ENCODE peak calls at places on chromosome 4, in seven cellular contexts. One of them, this sample, is unnamed.
A peak's percentile ranks its signal among the peaks of the same experiment; 100 is the strongest.

GRCh38 chr4:98746530-98746929 is 88.1 kb upstream of the TSPAN5 start:
- DNase-seq in activated naive CD4-positive, alpha-beta T cell treated with anti-CD3 and anti-CD28 coated beads for 36 hours: peak; percentile 12
- DNase-seq in kidney tubule cell: peak; percentile 27
- DNase-seq in hepatocyte: no peak
- DNase-seq in EH: peak; percentile 28
- DNase-seq in thyroid gland: no peak
- DNase-seq in iPS-NIHi11: no peak
- DNase-seq in this sample: no peak

GRCh38 chr4:99868126-99868596 is 26.1 kb downstream of the LAMTOR3 start:
- DNase-seq in activated naive CD4-positive, alpha-beta T cell treated with anti-CD3 and anti-CD28 coated beads for 36 hours: no peak
- DNase-seq in iPS-NIHi11: peak; percentile 13
- DNase-seq in kidney tubule cell: peak; percentile 77
- DNase-seq in EH: peak; percentile 71
- DNase-seq in thyroid gland: no peak
- DNase-seq in hepatocyte: peak; percentile 14
- DNase-seq in this sample: no peak

GRCh38 chr4:36209941-36210663 is 34.2 kb downstream of the ARAP2 start:
- DNase-seq in kidney tubule cell: no peak
- DNase-seq in thyroid gland: no peak
- DNase-seq in EH: no peak
- DNase-seq in activated naive CD4-positive, alpha-beta T cell treated with anti-CD3 and anti-CD28 coated beads for 36 hours: no peak
- DNase-seq in iPS-NIHi11: no peak
- DNase-seq in hepatocyte: no peak
- DNase-seq in this sample: no peak

GRCh38 chr4:149264093-149264733 is 551.4 kb downstream of the IQCM start:
- DNase-seq in EH: peak; percentile 67
- DNase-seq in activated naive CD4-positive, alpha-beta T cell treated with anti-CD3 and anti-CD28 coated beads for 36 hours: peak; percentile 30
- DNase-seq in kidney tubule cell: peak; percentile 67
- DNase-seq in hepatocyte: peak; percentile 55
- DNase-seq in iPS-NIHi11: peak; percentile 66
- DNase-seq in thyroid gland: peak; percentile 17
- DNase-seq in this sample: no peak

GRCh38 chr4:32840461-32841189 is 2120.5 kb downstream of the PCDH7 start:
- DNase-seq in EH: no peak
- DNase-seq in kidney tubule cell: no peak
- DNase-seq in thyroid gland: no peak
- DNase-seq in hepatocyte: no peak
- DNase-seq in iPS-NIHi11: no peak
- DNase-seq in activated naive CD4-positive, alpha-beta T cell treated with anti-CD3 and anti-CD28 coated beads for 36 hours: no peak
- DNase-seq in this sample: no peak

GRCh38 chr4:154490261-154490588 is 1.4 kb downstream of the DCHS2 start:
- DNase-seq in iPS-NIHi11: peak; percentile 70
- DNase-seq in hepatocyte: peak; percentile 8
- DNase-seq in activated naive CD4-positive, alpha-beta T cell treated with anti-CD3 and anti-CD28 coated beads for 36 hours: no peak
- DNase-seq in EH: no peak
- DNase-seq in kidney tubule cell: no peak
- DNase-seq in thyroid gland: no peak
- DNase-seq in this sample: no peak

GRCh38 chr4:168318266-168318895 is at the start of gene DDX60:
- DNase-seq in EH: peak; percentile 84
- DNase-seq in kidney tubule cell: peak; percentile 88
- DNase-seq in iPS-NIHi11: peak; percentile 69
- DNase-seq in activated naive CD4-positive, alpha-beta T cell treated with anti-CD3 and anti-CD28 coated beads for 36 hours: peak; percentile 90
- DNase-seq in thyroid gland: peak; percentile 83
- DNase-seq in hepatocyte: peak; percentile 89
- DNase-seq in this sample: peak; percentile 72

GRCh38 chr4:55125763-55126541 is 557 bp upstream of the KDR start:
- DNase-seq in activated naive CD4-positive, alpha-beta T cell treated with anti-CD3 and anti-CD28 coated beads for 36 hours: no peak
- DNase-seq in hepatocyte: no peak
- DNase-seq in iPS-NIHi11: no peak
- DNase-seq in kidney tubule cell: no peak
- DNase-seq in EH: peak; percentile 8
- DNase-seq in thyroid gland: peak; percentile 79
- DNase-seq in this sample: no peak

GRCh38 chr4:94135701-94136100 is 72.0 kb upstream of the SMARCAD1 start:
- DNase-seq in thyroid gland: no peak
- DNase-seq in activated naive CD4-positive, alpha-beta T cell treated with anti-CD3 and anti-CD28 coated beads for 36 hours: no peak
- DNase-seq in iPS-NIHi11: no peak
- DNase-seq in kidney tubule cell: no peak
- DNase-seq in hepatocyte: no peak
- DNase-seq in EH: no peak
- DNase-seq in this sample: no peak

GRCh38 chr4:177455591-177455990 is 13.4 kb upstream of the AGA start:
- DNase-seq in kidney tubule cell: no peak
- DNase-seq in hepatocyte: peak; percentile 66
- DNase-seq in thyroid gland: no peak
- DNase-seq in EH: peak; percentile 71
- DNase-seq in iPS-NIHi11: no peak
- DNase-seq in activated naive CD4-positive, alpha-beta T cell treated with anti-CD3 and anti-CD28 coated beads for 36 hours: no peak
- DNase-seq in this sample: no peak

GRCh38 chr4:7186081-7186480 is 6.3 kb upstream of the SORCS2 start:
- DNase-seq in EH: no peak
- DNase-seq in thyroid gland: peak; percentile 28
- DNase-seq in hepatocyte: peak; percentile 44
- DNase-seq in kidney tubule cell: no peak
- DNase-seq in activated naive CD4-positive, alpha-beta T cell treated with anti-CD3 and anti-CD28 coated beads for 36 hours: peak; percentile 38
- DNase-seq in iPS-NIHi11: peak; percentile 85
- DNase-seq in this sample: peak; percentile 56

GRCh38 chr4:100317032-100317864 is 127.0 kb upstream of the DDIT4L start:
- DNase-seq in activated naive CD4-positive, alpha-beta T cell treated with anti-CD3 and anti-CD28 coated beads for 36 hours: no peak
- DNase-seq in thyroid gland: no peak
- DNase-seq in iPS-NIHi11: no peak
- DNase-seq in hepatocyte: no peak
- DNase-seq in kidney tubule cell: no peak
- DNase-seq in EH: peak; percentile 10
- DNase-seq in this sample: no peak

GRCh38 chr4:10611673-10612072 is 72.9 kb downstream of the CLNK start:
- DNase-seq in activated naive CD4-positive, alpha-beta T cell treated with anti-CD3 and anti-CD28 coated beads for 36 hours: no peak
- DNase-seq in kidney tubule cell: peak; percentile 90
- DNase-seq in EH: peak; percentile 96
- DNase-seq in hepatocyte: peak; percentile 64
- DNase-seq in iPS-NIHi11: no peak
- DNase-seq in thyroid gland: no peak
- DNase-seq in this sample: no peak

GRCh38 chr4:68175562-68176155 is 46.0 kb upstream of the TMPRSS11F start:
- DNase-seq in hepatocyte: peak; percentile 82
- DNase-seq in activated naive CD4-positive, alpha-beta T cell treated with anti-CD3 and anti-CD28 coated beads for 36 hours: peak; percentile 75
- DNase-seq in EH: peak; percentile 56
- DNase-seq in iPS-NIHi11: peak; percentile 59
- DNase-seq in thyroid gland: no peak
- DNase-seq in kidney tubule cell: peak; percentile 66
- DNase-seq in this sample: peak; percentile 38

GRCh38 chr4:16942491-16942890 is 44.0 kb upstream of the LDB2 start:
- DNase-seq in hepatocyte: no peak
- DNase-seq in iPS-NIHi11: no peak
- DNase-seq in thyroid gland: no peak
- DNase-seq in activated naive CD4-positive, alpha-beta T cell treated with anti-CD3 and anti-CD28 coated beads for 36 hours: no peak
- DNase-seq in EH: no peak
- DNase-seq in kidney tubule cell: no peak
- DNase-seq in this sample: no peak

GRCh38 chr4:68359508-68359907 is 9.6 kb upstream of the YTHDC1 start:
- DNase-seq in kidney tubule cell: peak; percentile 50
- DNase-seq in thyroid gland: no peak
- DNase-seq in iPS-NIHi11: no peak
- DNase-seq in EH: no peak
- DNase-seq in hepatocyte: no peak
- DNase-seq in activated naive CD4-positive, alpha-beta T cell treated with anti-CD3 and anti-CD28 coated beads for 36 hours: peak; percentile 19
- DNase-seq in this sample: no peak

This sample was measured in body of pancreas.